ENCODE peak calls at places on chromosomes 11 and 22, in eight cellular contexts. One of them, this sample, is unnamed.

GRCh38 chr11:47998733-47999359 is 18.5 kb downstream of the PTPRJ start:
- DNase-seq in uterus: no peak
- DNase-seq in psoas muscle: no peak
- DNase-seq in endodermal cell: no peak
- DNase-seq in gastrocnemius medialis: no peak
- DNase-seq in HL-60: no peak
- DNase-seq in cardiac muscle cell: no peak
- DNase-seq in heart left ventricle: no peak
- DNase-seq in this sample: no peak

GRCh38 chr22:48827228-48827810 is 1000.4 kb downstream of the BRD1 start:
- DNase-seq in uterus: no peak
- DNase-seq in psoas muscle: no peak
- DNase-seq in endodermal cell: no peak
- DNase-seq in gastrocnemius medialis: no peak
- DNase-seq in HL-60: no peak
- DNase-seq in cardiac muscle cell: no peak
- DNase-seq in heart left ventricle: no peak
- DNase-seq in this sample: no peak

GRCh38 chr11:1393038-1393710 is 3.4 kb downstream of the BRSK2 start:
- DNase-seq in uterus: no peak
- DNase-seq in psoas muscle: peak
- DNase-seq in endodermal cell: no peak
- DNase-seq in gastrocnemius medialis: no peak
- DNase-seq in HL-60: no peak
- DNase-seq in cardiac muscle cell: no peak
- DNase-seq in heart left ventricle: peak
- DNase-seq in this sample: no peak

GRCh38 chr22:33447733-33448132 is 389.6 kb upstream of the SYN3 start:
- DNase-seq in uterus: no peak
- DNase-seq in psoas muscle: no peak
- DNase-seq in endodermal cell: no peak
- DNase-seq in gastrocnemius medialis: no peak
- DNase-seq in HL-60: no peak
- DNase-seq in cardiac muscle cell: no peak
- DNase-seq in heart left ventricle: no peak
- DNase-seq in this sample: no peak

GRCh38 chr11:1483445-1483961 is 3.1 kb downstream of the MOB2 start:
- DNase-seq in uterus: peak
- DNase-seq in psoas muscle: peak
- DNase-seq in endodermal cell: no peak
- DNase-seq in gastrocnemius medialis: peak
- DNase-seq in HL-60: no peak
- DNase-seq in cardiac muscle cell: no peak
- DNase-seq in heart left ventricle: no peak
- DNase-seq in this sample: no peak

GRCh38 chr22:45072322-45072903 is 62.6 kb upstream of the PHF21B start:
- DNase-seq in uterus: peak
- DNase-seq in psoas muscle: no peak
- DNase-seq in endodermal cell: peak
- DNase-seq in gastrocnemius medialis: no peak
- DNase-seq in HL-60: no peak
- DNase-seq in cardiac muscle cell: no peak
- DNase-seq in heart left ventricle: no peak
- DNase-seq in this sample: no peak

GRCh38 chr11:31828217-31828616 is 17.1 kb upstream of the PAX6 start:
- DNase-seq in uterus: no peak
- DNase-seq in psoas muscle: no peak
- DNase-seq in endodermal cell: no peak
- DNase-seq in gastrocnemius medialis: no peak
- DNase-seq in HL-60: no peak
- DNase-seq in cardiac muscle cell: no peak
- DNase-seq in heart left ventricle: no peak
- DNase-seq in this sample: no peak

GRCh38 chr22:49965291-49966040 is 4.9 kb downstream of the PIM3 start:
- DNase-seq in uterus: peak
- DNase-seq in psoas muscle: peak
- DNase-seq in endodermal cell: no peak
- DNase-seq in gastrocnemius medialis: no peak
- DNase-seq in HL-60: no peak
- DNase-seq in cardiac muscle cell: no peak
- DNase-seq in heart left ventricle: peak
- DNase-seq in this sample: no peak

GRCh38 chr11:35174666-35175065 is 35.7 kb downstream of the CD44 start:
- DNase-seq in uterus: no peak
- DNase-seq in psoas muscle: no peak
- DNase-seq in endodermal cell: no peak
- DNase-seq in gastrocnemius medialis: no peak
- DNase-seq in HL-60: no peak
- DNase-seq in cardiac muscle cell: no peak
- DNase-seq in heart left ventricle: no peak
- DNase-seq in this sample: peak

GRCh38 chr11:10771457-10771856 is 20.4 kb downstream of the CTR9 start:
- DNase-seq in uterus: no peak
- DNase-seq in psoas muscle: no peak
- DNase-seq in endodermal cell: no peak
- DNase-seq in gastrocnemius medialis: no peak
- DNase-seq in HL-60: no peak
- DNase-seq in cardiac muscle cell: peak
- DNase-seq in heart left ventricle: no peak
- DNase-seq in this sample: no peak

DNA sequence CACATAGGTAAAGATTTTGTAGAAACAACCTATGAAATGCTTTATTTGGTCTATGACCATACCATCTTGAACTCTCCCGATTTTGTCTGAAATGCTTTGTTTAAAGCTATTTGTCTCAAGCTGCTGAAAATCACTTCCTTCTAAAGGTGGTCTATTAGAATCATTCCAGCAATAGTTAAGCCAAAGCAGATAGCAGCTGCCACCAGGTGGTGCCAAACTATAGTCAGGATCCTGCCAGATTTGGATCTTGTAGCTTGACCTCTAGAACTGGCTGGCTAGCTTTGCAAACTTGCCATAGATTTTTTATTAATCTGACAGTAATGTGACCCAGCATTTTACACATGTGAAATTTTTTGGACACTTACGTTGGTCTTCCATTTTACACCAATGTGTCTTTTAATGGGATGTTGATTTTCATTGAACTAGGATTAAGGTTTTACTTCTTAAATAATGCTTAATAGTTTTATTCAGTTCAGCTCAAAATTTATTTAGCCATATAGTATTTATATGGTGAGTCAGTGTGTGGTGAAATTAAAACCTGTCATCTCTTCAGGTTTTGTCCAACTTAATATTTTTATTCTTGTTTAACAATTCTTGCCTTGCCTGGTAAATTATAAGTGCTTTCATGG is 19.7 kb downstream of the CTR9 start:
- DNase-seq in uterus: peak
- DNase-seq in psoas muscle: peak
- DNase-seq in endodermal cell: peak
- DNase-seq in gastrocnemius medialis: peak
- DNase-seq in HL-60: peak
- DNase-seq in cardiac muscle cell: peak
- DNase-seq in heart left ventricle: no peak
- DNase-seq in this sample: no peak
- TF ChIP-seq CTCF in uterus: peak
- TF ChIP-seq CTCF in psoas muscle: peak
- TF ChIP-seq CTCF in endodermal cell: peak
- TF ChIP-seq CTCF in gastrocnemius medialis: peak
- TF ChIP-seq CTCF in HL-60: peak
- TF ChIP-seq CTCF in cardiac muscle cell: peak
- TF ChIP-seq CTCF in heart left ventricle: peak
- TF ChIP-seq CTCF in this sample: peak

GRCh38 chr11:74462631-74463030 is 4.7 kb downstream of the KCNE3 start:
- DNase-seq in uterus: no peak
- DNase-seq in psoas muscle: no peak
- DNase-seq in endodermal cell: peak
- DNase-seq in gastrocnemius medialis: no peak
- DNase-seq in HL-60: peak
- DNase-seq in cardiac muscle cell: no peak
- DNase-seq in heart left ventricle: no peak
- DNase-seq in this sample: no peak

GRCh38 chr11:74463216-74463615 is 4.1 kb downstream of the KCNE3 start:
- DNase-seq in uterus: no peak
- DNase-seq in psoas muscle: no peak
- DNase-seq in endodermal cell: peak
- DNase-seq in gastrocnemius medialis: no peak
- DNase-seq in HL-60: no peak
- DNase-seq in cardiac muscle cell: no peak
- DNase-seq in heart left ventricle: no peak
- DNase-seq in this sample: no peak

GRCh38 chr11:74460481-74461154 is 6.7 kb downstream of the KCNE3 start:
- DNase-seq in uterus: no peak
- DNase-seq in psoas muscle: no peak
- DNase-seq in endodermal cell: no peak
- DNase-seq in gastrocnemius medialis: no peak
- DNase-seq in HL-60: peak
- DNase-seq in cardiac muscle cell: no peak
- DNase-seq in heart left ventricle: no peak
- DNase-seq in this sample: no peak

GRCh38 chr11:74460065-74460464 is 7.3 kb downstream of the KCNE3 start:
- DNase-seq in uterus: no peak
- DNase-seq in psoas muscle: no peak
- DNase-seq in endodermal cell: no peak
- DNase-seq in gastrocnemius medialis: no peak
- DNase-seq in HL-60: no peak
- DNase-seq in cardiac muscle cell: no peak
- DNase-seq in heart left ventricle: no peak
- DNase-seq in this sample: no peak

DNA sequence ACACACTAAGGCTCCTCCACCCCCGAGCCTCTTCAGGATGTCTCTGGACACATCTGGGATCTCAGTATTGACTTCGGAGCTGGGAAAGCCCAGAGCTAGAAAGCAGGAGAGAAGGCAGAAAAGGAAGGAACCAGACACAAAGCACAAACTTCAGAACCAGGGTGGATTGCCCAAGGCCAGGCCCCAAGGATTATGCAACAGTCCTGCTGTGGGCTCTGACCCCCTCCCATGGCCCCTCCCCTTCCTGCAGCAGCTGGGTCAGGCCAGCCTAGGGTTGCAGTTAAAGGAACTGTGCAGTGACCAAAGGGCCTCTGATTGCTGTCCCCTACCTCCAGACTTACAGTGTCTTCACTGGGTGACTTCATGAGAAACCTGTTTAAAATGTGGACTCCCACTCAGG is 5.3 kb downstream of the KCNE3 start:
- DNase-seq in uterus: peak
- DNase-seq in psoas muscle: peak
- DNase-seq in endodermal cell: peak
- DNase-seq in gastrocnemius medialis: peak
- DNase-seq in HL-60: peak
- DNase-seq in cardiac muscle cell: no peak
- DNase-seq in heart left ventricle: peak
- DNase-seq in this sample: no peak
- H3K27ac ChIP-seq in uterus: peak
- H3K27ac ChIP-seq in psoas muscle: peak
- H3K27ac ChIP-seq in endodermal cell: no peak
- H3K27ac ChIP-seq in gastrocnemius medialis: peak
- H3K27ac ChIP-seq in HL-60: peak
- H3K27ac ChIP-seq in cardiac muscle cell: no peak
- H3K27ac ChIP-seq in heart left ventricle: no peak
- H3K27ac ChIP-seq in this sample: no peak

GRCh38 chr11:36469063-36469462 is 41.0 kb downstream of the TRAF6 start:
- DNase-seq in uterus: no peak
- DNase-seq in psoas muscle: no peak
- DNase-seq in endodermal cell: peak
- DNase-seq in gastrocnemius medialis: no peak
- DNase-seq in HL-60: no peak
- DNase-seq in cardiac muscle cell: no peak
- DNase-seq in heart left ventricle: no peak
- DNase-seq in this sample: no peak
- TF ChIP-seq CTCF in uterus: no peak
- TF ChIP-seq CTCF in psoas muscle: no peak
- TF ChIP-seq CTCF in endodermal cell: peak
- TF ChIP-seq CTCF in gastrocnemius medialis: no peak
- TF ChIP-seq CTCF in HL-60: no peak
- TF ChIP-seq CTCF in cardiac muscle cell: peak
- TF ChIP-seq CTCF in heart left ventricle: peak
- TF ChIP-seq CTCF in this sample: peak

DNA sequence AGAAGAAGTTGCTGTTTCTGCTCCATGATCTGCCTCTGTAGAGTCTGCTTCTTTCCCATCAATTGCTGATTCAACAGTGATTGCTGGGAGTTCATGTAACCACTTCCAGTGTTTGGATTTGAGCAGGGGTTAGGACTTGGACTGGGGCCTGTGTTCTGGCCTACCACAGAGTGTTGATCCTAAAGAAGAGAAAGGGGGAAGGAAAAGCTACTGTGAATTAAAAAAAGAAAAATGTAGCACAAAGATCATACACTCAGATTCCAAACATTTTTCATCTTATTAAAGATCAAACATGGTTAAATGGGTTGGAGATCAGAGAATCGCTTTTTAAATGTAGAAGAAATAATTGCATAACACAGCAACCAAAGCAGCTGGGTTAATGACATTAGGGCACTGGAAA is 67.6 kb upstream of the MTMR2 start:
- DNase-seq in uterus: no peak
- DNase-seq in psoas muscle: no peak
- DNase-seq in endodermal cell: no peak
- DNase-seq in gastrocnemius medialis: no peak
- DNase-seq in HL-60: no peak
- DNase-seq in cardiac muscle cell: no peak
- DNase-seq in heart left ventricle: no peak
- DNase-seq in this sample: peak
- H3K27ac ChIP-seq in uterus: peak
- H3K27ac ChIP-seq in psoas muscle: no peak
- H3K27ac ChIP-seq in endodermal cell: no peak
- H3K27ac ChIP-seq in gastrocnemius medialis: no peak
- H3K27ac ChIP-seq in HL-60: no peak
- H3K27ac ChIP-seq in cardiac muscle cell: no peak
- H3K27ac ChIP-seq in heart left ventricle: no peak
- H3K27ac ChIP-seq in this sample: peak